ENCODE peak calls at places on chromosomes 4 and X, in five cellular contexts. Y is GM10248; O is T-helper 9 cell; A is naive thymus-derived CD8-positive, alpha-beta T cell; V is stimulated activated CD8-positive, alpha-beta memory T cell treated with anti-CD3 and anti-CD28 coated beads, Interleukin-15, amount 100 ng/mL, for 1 hour. X is an unnamed sample.

GRCh38 chrX:153410888-153411254 is 401 bp upstream of the ZFP92 start:
- DNase-seq in Y (no peak), O (no peak), A (no peak), V (no peak), X (no peak)

GRCh38 chr4:30616943-30617646 is 103.1 kb upstream of the PCDH7 start:
- DNase-seq in Y (no peak), O (no peak), A (no peak), V (no peak), X (peak)

GRCh38 chrX:9324676-9325075 is 140.2 kb upstream of the TBL1X start:
- DNase-seq in Y (no peak), O (no peak), A (no peak), V (no peak), X (no peak)

GRCh38 chr4:168852387-168852786 is 157.7 kb downstream of the CBR4 start:
- DNase-seq in Y (no peak), O (no peak), A (no peak), V (no peak), X (no peak)

GRCh38 chrX:41664307-41665299 is 24.2 kb upstream of the GPR34 start:
- DNase-seq in Y (peak), O (no peak), A (no peak), V (no peak), X (no peak)

GRCh38 chrX:39012561-39013209 is 211.4 kb downstream of the MID1IP1 start:
- DNase-seq in Y (no peak), O (no peak), A (no peak), V (no peak), X (peak)

GRCh38 chr4:64144994-64145393 is 264.3 kb downstream of the TECRL start:
- DNase-seq in Y (no peak), O (no peak), A (no peak), V (no peak), X (no peak)

GRCh38 chr4:129550281-129550785 is 454.4 kb downstream of the C4orf33 start:
- DNase-seq in Y (no peak), O (no peak), A (no peak), V (no peak), X (no peak)

GRCh38 chrX:70434352-70434866 is 10.2 kb upstream of the DLG3 start:
- DNase-seq in Y (peak), O (peak), A (peak), V (peak), X (peak)

X was measured in fibroblast of lung.